ENCODE peak calls at places on chromosomes 6 and 20, in six cellular contexts. N is heart left ventricle; I is lung; D is bronchial epithelial cell; U is AG09309; Q is Jurkat, Clone E6-1. H is an unnamed sample.

GRCh38 chr6:54335871-54336270 is 27.6 kb downstream of the TINAG start:
- DNase-seq in U (peak), Q (no peak), D (peak), N (no peak), I (no peak), H (peak)

GRCh38 chr20:46544576-46544975 is 5.9 kb downstream of the OCSTAMP start:
- DNase-seq in I (no peak), U (no peak), Q (no peak), D (peak), N (no peak), H (no peak)

GRCh38 chr6:132768051-132768517 is 10.4 kb upstream of the VNN2 start:
- DNase-seq in N (peak), U (no peak), Q (peak), D (peak), I (peak), H (peak)

GRCh38 chr20:35215066-35215956 is 11.2 kb upstream of the MMP24 start:
- DNase-seq in N (no peak), Q (no peak), D (peak), U (no peak), I (no peak), H (peak)

GRCh38 chr20:34637245-34638185 is 39.4 kb downstream of the PIGU start:
- DNase-seq in I (no peak), N (peak), U (peak), D (peak), Q (no peak), H (peak)

GRCh38 chr6:131063028-131063763 is at the start of gene EPB41L2:
- DNase-seq in N (peak), D (peak), U (no peak), I (peak), Q (peak), H (peak)

GRCh38 chr6:143405381-143406154 is 44.9 kb downstream of the ADAT2 start:
- DNase-seq in D (peak), I (no peak), Q (no peak), N (no peak), U (peak), H (peak)

GRCh38 chr6:21594427-21595264 is 1.1 kb downstream of the SOX4 start:
- DNase-seq in N (peak), I (peak), Q (no peak), D (no peak), U (no peak), H (peak)

GRCh38 chr6:149755300-149756260 is 6.0 kb downstream of the PCMT1 start:
- DNase-seq in U (no peak), D (no peak), I (no peak), N (no peak), Q (no peak), H (no peak)

GRCh38 chr6:9204171-9204570 is 768.8 kb upstream of the SLC35B3 start:
- DNase-seq in N (no peak), Q (no peak), I (no peak), D (peak), U (peak), H (no peak)

GRCh38 chr6:74731204-74731603 is 474.6 kb downstream of the COL12A1 start:
- DNase-seq in D (peak), I (no peak), Q (no peak), U (no peak), N (no peak), H (no peak)

GRCh38 chr20:25077610-25078169 is 4.3 kb downstream of the VSX1 start:
- DNase-seq in U (no peak), D (no peak), N (no peak), I (no peak), Q (no peak), H (no peak)

GRCh38 chr20:34559311-34560140 is 1.0 kb downstream of the MAP1LC3A start:
- DNase-seq in D (no peak), I (no peak), Q (no peak), U (no peak), N (peak), H (no peak)

GRCh38 chr6:139754898-139755754 is 380.7 kb upstream of the CITED2 start:
- DNase-seq in N (no peak), Q (no peak), U (no peak), I (no peak), D (no peak), H (no peak)

GRCh38 chr6:130560231-130560630 is 194.4 kb downstream of the TMEM200A start:
- DNase-seq in I (no peak), Q (no peak), U (no peak), D (no peak), N (no peak), H (no peak)

GRCh38 chr6:112231609-112232060 is 22.7 kb downstream of the LAMA4 start:
- DNase-seq in N (no peak), D (peak), Q (no peak), U (no peak), I (no peak), H (no peak)

GRCh38 chr6:169172946-169173345 is 80.7 kb downstream of the THBS2 start:
- DNase-seq in I (peak), N (no peak), D (no peak), Q (no peak), U (no peak), H (peak)

GRCh38 chr6:56148488-56149190 is 98.7 kb downstream of the COL21A1 start:
- DNase-seq in Q (no peak), U (no peak), D (no peak), I (no peak), N (no peak), H (peak)
- H3K4me3 ChIP-seq in Q (no peak), U (no peak), D (no peak), I (no peak), N (no peak), H (no peak)

GRCh38 chr6:39471954-39472659 is 149.6 kb upstream of the KCNK16 start:
- DNase-seq in Q (peak), N (no peak), U (no peak), I (no peak), D (no peak), H (no peak)
- H3K4me3 ChIP-seq in Q (no peak), N (no peak), U (no peak), I (no peak), D (no peak), H (no peak)

GRCh38 chr6:107869871-107870270 is 45.8 kb upstream of the SCML4 start:
- DNase-seq in I (no peak), Q (no peak), N (no peak), D (no peak), U (no peak), H (no peak)
- H3K4me3 ChIP-seq in I (no peak), Q (no peak), N (no peak), D (no peak), U (no peak), H (no peak)

DNA sequence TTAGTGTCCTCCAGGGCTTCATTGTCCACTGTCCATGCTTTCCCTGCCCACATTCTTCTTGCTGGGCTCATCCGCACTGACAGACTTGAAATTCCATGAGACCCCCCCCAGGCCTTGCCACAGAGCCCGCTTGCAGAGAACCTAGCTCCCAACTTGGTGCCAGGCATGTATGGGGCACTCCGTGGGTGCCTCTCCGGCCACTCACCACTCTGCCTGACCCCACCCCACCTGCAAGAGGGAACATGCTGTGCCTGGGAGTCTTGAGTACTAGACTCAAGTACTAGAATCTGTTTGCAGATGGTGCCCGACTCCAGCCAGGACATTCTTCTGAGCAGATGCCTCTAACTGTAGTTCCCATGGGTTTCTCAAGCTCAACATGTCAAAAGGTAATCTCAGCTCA is 47.9 kb downstream of the TRERF1 start:
- DNase-seq in Q (no peak), N (no peak), I (no peak), D (peak), U (no peak), H (no peak)
- H3K4me3 ChIP-seq in Q (no peak), N (no peak), I (no peak), D (no peak), U (no peak), H (no peak)

GRCh38 chr6:2961971-2962370 is 9.4 kb downstream of the SERPINB6 start:
- DNase-seq in N (no peak), U (no peak), I (peak), D (no peak), Q (no peak), H (no peak)
- H3K4me3 ChIP-seq in N (no peak), U (no peak), I (no peak), D (no peak), Q (no peak), H (no peak)